ENCODE peak calls at places on chromosomes 12 and 14, in seven cellular contexts. One of them, this sample, is unnamed.

GRCh38 chr14:22225526-22226133 is 363.4 kb downstream of the DAD1 start:
- DNase-seq in GM12878: no peak
- DNase-seq in H1: no peak
- DNase-seq in K562: no peak
- DNase-seq in HepG2: no peak
- DNase-seq in HCT116: no peak
- DNase-seq in SK-N-SH: no peak
- DNase-seq in this sample: no peak

GRCh38 chr12:131764738-131765137 is 53.8 kb downstream of the SFSWAP start:
- DNase-seq in HepG2: no peak
- DNase-seq in K562: no peak
- DNase-seq in H1: no peak
- DNase-seq in GM12878: no peak
- DNase-seq in HCT116: no peak
- DNase-seq in SK-N-SH: no peak
- DNase-seq in this sample: no peak

GRCh38 chr14:95497561-95498011 is 18.9 kb downstream of the SYNE3 start:
- DNase-seq in HepG2: no peak
- DNase-seq in H1: no peak
- DNase-seq in SK-N-SH: peak; percentile 61
- DNase-seq in GM12878: no peak
- DNase-seq in HCT116: no peak
- DNase-seq in K562: no peak
- DNase-seq in this sample: no peak

GRCh38 chr14:94483729-94484275 is 7.8 kb upstream of the SERPINA9 start:
- DNase-seq in HepG2: no peak
- DNase-seq in GM12878: no peak
- DNase-seq in SK-N-SH: no peak
- DNase-seq in K562: no peak
- DNase-seq in H1: no peak
- DNase-seq in HCT116: no peak
- DNase-seq in this sample: no peak

GRCh38 chr12:31362115-31362758 is 36.3 kb upstream of the SINHCAF start:
- DNase-seq in HepG2: peak; percentile 66
- DNase-seq in H1: peak; percentile 68
- DNase-seq in HCT116: no peak
- DNase-seq in GM12878: no peak
- DNase-seq in SK-N-SH: no peak
- DNase-seq in K562: peak; percentile 16
- DNase-seq in this sample: peak; percentile 46

GRCh38 chr12:14426792-14427191 is 61.3 kb downstream of the ATF7IP start:
- DNase-seq in H1: no peak
- DNase-seq in GM12878: no peak
- DNase-seq in K562: no peak
- DNase-seq in HepG2: no peak
- DNase-seq in HCT116: no peak
- DNase-seq in SK-N-SH: peak; percentile 49
- DNase-seq in this sample: no peak

GRCh38 chr14:95361373-95362179 is 41.9 kb upstream of the CLMN start:
- DNase-seq in SK-N-SH: peak; percentile 61
- DNase-seq in K562: peak; percentile 55
- DNase-seq in HCT116: peak; percentile 24
- DNase-seq in H1: peak; percentile 86
- DNase-seq in GM12878: no peak
- DNase-seq in HepG2: no peak
- DNase-seq in this sample: peak; percentile 42

GRCh38 chr12:71186571-71187288 is 28.9 kb upstream of the TSPAN8 start:
- DNase-seq in HepG2: no peak
- DNase-seq in GM12878: no peak
- DNase-seq in SK-N-SH: no peak
- DNase-seq in K562: no peak
- DNase-seq in H1: no peak
- DNase-seq in HCT116: no peak
- DNase-seq in this sample: no peak

GRCh38 chr12:66647034-66647691 is 31.7 kb downstream of the GRIP1 start:
- DNase-seq in K562: no peak
- DNase-seq in GM12878: no peak
- DNase-seq in H1: no peak
- DNase-seq in HepG2: no peak
- DNase-seq in SK-N-SH: no peak
- DNase-seq in HCT116: no peak
- DNase-seq in this sample: no peak

DNA sequence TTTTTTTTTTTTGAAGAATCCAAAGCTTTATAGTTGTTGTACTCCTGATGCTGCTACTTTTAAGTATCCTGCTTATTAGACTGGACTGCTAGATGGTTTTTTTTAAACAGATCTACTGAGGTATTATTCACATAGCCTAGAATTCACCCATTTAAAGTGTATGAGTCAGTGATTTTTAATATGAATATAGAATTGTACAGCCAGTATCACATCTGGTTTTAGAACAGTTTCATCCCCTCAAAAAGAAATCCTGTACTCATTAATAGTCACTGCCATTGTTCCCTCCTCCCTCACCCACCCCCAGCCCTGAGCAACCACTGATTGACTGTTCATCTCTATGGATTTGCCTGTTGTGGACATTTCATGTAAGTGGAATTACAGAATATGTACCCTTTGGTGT is 98.4 kb downstream of the PPP2R5C start:
- DNase-seq in SK-N-SH: no peak
- DNase-seq in H1: no peak
- DNase-seq in GM12878: no peak
- DNase-seq in K562: no peak
- DNase-seq in HepG2: no peak
- DNase-seq in HCT116: no peak
- DNase-seq in this sample: no peak
- TF ChIP-seq JUND in SK-N-SH: no peak
- TF ChIP-seq JUND in H1: no peak
- TF ChIP-seq JUND in GM12878: no peak
- TF ChIP-seq JUND in K562: no peak
- TF ChIP-seq JUND in HepG2: no peak
- TF ChIP-seq JUND in HCT116: no peak
- TF ChIP-seq JUND in this sample: no peak

GRCh38 chr14:105145381-105146180 is 23.0 kb downstream of the JAG2 start:
- DNase-seq in HCT116: no peak
- DNase-seq in K562: no peak
- DNase-seq in H1: peak; percentile 44
- DNase-seq in SK-N-SH: peak; percentile 64
- DNase-seq in GM12878: no peak
- DNase-seq in HepG2: no peak
- DNase-seq in this sample: no peak

GRCh38 chr14:105147701-105148603 is 20.6 kb downstream of the JAG2 start:
- DNase-seq in HepG2: no peak
- DNase-seq in H1: peak; percentile 39
- DNase-seq in HCT116: no peak
- DNase-seq in K562: no peak
- DNase-seq in SK-N-SH: no peak
- DNase-seq in GM12878: no peak
- DNase-seq in this sample: no peak

GRCh38 chr14:105146976-105147700 is 21.4 kb downstream of the JAG2 start:
- DNase-seq in HepG2: no peak
- DNase-seq in H1: peak; percentile 41
- DNase-seq in SK-N-SH: no peak
- DNase-seq in HCT116: no peak
- DNase-seq in K562: no peak
- DNase-seq in GM12878: no peak
- DNase-seq in this sample: no peak

GRCh38 chr14:105144666-105145380 is 23.8 kb downstream of the JAG2 start:
- DNase-seq in GM12878: no peak
- DNase-seq in H1: peak; percentile 50
- DNase-seq in HepG2: no peak
- DNase-seq in SK-N-SH: peak; percentile 58
- DNase-seq in K562: no peak
- DNase-seq in HCT116: no peak
- DNase-seq in this sample: no peak

DNA sequence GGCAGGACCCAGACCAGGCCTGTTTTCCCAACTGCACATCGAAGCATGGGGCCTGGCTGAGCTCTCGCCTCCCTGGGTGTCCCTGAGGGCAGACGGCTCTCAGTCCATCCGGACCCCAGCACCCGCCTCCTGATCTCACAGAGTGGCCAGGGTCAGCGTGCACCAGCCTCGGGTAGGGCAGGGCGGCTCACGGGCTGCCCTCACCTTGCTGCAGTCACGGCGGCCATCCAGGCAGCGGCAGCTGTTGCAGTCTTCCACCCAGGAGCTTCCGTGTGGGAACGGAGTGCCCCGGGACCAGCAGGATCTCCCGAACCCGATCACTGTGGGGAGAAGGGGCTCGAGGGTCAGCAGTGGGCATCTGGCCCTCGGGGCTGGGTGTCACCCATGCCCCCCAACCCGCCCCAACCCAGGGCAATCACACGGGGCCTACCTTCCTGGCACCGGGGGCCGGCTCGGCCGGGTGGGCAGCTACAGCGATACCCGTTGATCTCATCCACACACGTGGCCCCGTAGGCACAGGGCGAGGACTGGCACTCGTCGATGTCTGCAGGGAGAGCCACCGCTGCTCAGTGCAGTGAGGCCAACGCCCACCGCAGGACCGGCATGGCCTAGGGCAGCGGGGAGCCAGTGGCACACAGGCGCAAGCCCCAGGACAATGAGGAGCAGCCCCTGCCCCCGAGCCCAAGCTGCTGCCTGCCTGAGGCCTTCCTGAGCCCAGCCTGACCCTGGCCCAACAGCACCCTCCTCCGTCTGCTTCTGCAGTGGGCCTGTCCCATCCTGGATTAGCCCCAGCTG is 22.2 kb downstream of the JAG2 start:
- DNase-seq in HepG2: no peak
- DNase-seq in HCT116: no peak
- DNase-seq in H1: no peak
- DNase-seq in K562: no peak
- DNase-seq in GM12878: no peak
- DNase-seq in SK-N-SH: no peak
- DNase-seq in this sample: no peak
- TF ChIP-seq JUND in HepG2: no peak
- TF ChIP-seq JUND in HCT116: no peak
- TF ChIP-seq JUND in H1: no peak
- TF ChIP-seq JUND in K562: no peak
- TF ChIP-seq JUND in GM12878: no peak
- TF ChIP-seq JUND in SK-N-SH: no peak
- TF ChIP-seq JUND in this sample: no peak

DNA sequence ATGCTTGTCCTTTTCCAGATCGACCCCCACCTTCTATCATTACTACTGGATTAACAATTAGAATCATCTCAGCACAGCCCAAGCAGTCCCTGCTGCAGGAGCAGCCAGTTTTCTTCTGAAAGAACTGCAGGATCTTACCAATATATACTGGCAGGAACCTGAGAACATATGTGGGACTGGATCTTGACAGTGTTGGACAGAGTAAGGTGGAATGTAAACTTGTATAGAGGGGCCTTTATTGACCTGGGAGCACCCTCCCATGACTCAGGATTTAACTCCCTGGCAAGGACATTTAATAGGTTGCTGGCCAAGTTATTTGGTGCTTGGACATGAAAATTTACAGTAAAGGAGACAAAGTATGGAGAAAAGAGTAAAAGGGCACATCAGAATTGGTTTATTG is 66.2 kb upstream of the TMX1 start:
- DNase-seq in K562: no peak
- DNase-seq in HepG2: no peak
- DNase-seq in H1: no peak
- DNase-seq in HCT116: no peak
- DNase-seq in GM12878: no peak
- DNase-seq in SK-N-SH: no peak
- DNase-seq in this sample: no peak
- TF ChIP-seq JUND in K562: no peak
- TF ChIP-seq JUND in HepG2: no peak
- TF ChIP-seq JUND in H1: no peak
- TF ChIP-seq JUND in HCT116: no peak
- TF ChIP-seq JUND in GM12878: no peak
- TF ChIP-seq JUND in SK-N-SH: no peak
- TF ChIP-seq JUND in this sample: no peak

GRCh38 chr12:107400686-107401447 is 284.7 kb upstream of the PWP1 start:
- DNase-seq in SK-N-SH: peak; percentile 54
- DNase-seq in H1: no peak
- DNase-seq in HCT116: no peak
- DNase-seq in GM12878: no peak
- DNase-seq in K562: no peak
- DNase-seq in HepG2: no peak
- DNase-seq in this sample: no peak
- TF ChIP-seq JUND in SK-N-SH: no peak
- TF ChIP-seq JUND in H1: no peak
- TF ChIP-seq JUND in HCT116: no peak
- TF ChIP-seq JUND in GM12878: no peak
- TF ChIP-seq JUND in K562: no peak
- TF ChIP-seq JUND in HepG2: no peak
- TF ChIP-seq JUND in this sample: no peak

DNA sequence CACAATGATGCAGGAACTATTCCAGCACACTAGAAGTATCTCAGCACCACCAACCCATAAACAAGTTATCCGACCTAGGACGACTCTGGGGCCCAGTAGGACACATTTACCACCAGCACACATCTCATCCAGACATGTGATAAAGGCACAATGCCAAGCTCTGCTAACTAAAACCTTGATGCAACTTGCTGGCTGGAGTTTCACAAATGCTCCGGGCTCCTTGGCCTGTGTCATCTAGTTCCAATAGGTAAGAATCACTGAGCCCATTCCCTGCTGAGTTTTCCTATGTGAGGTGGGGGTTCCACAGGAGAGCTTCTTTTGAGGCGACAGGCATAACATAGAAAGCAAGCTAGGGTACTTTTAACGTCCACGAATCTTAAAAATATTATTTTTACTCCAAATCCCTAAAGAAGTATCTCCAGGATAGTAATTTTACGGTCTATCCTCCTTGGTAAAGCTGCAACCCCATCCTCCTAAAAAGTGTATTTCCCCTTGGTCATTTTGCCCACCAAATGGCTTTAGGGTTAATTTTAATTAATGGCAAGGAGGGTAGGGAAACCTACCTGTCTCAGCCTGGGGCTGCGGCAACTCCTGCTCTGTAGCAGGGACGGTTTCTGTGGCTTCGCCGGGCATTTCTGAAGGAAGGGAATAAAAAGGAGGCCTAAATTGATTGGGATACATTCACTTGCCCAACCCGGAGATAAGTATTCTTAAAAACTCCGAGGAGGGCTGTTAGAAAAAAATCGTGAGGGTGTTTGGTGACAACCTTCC is 1.0 kb downstream of the NACA start:
- DNase-seq in H1: no peak
- DNase-seq in HepG2: peak; percentile 41
- DNase-seq in GM12878: no peak
- DNase-seq in SK-N-SH: no peak
- DNase-seq in K562: no peak
- DNase-seq in HCT116: no peak
- DNase-seq in this sample: peak; percentile 64
- TF ChIP-seq JUND in H1: no peak
- TF ChIP-seq JUND in HepG2: no peak
- TF ChIP-seq JUND in GM12878: no peak
- TF ChIP-seq JUND in SK-N-SH: no peak
- TF ChIP-seq JUND in K562: no peak
- TF ChIP-seq JUND in HCT116: no peak
- TF ChIP-seq JUND in this sample: no peak